ENCODE peak calls at places on chromosomes 13 and 19, in eight cellular contexts. V is SK-N-SH, O is hepatocyte, Y is GM23338, T is HCT116, W is GM23248, P is neural progenitor cell, S is PC-3. Z is an unnamed sample.

GRCh38 chr19:16112778-16113177 is 1.1 kb downstream of the RAB8A start:
- DNase-seq in V (no peak), O (no peak), Y (no peak), T (no peak), W (no peak), P (no peak), S (no peak), Z (peak; percentile 34)

GRCh38 chr19:14061751-14062557 is at the start of gene PALM3:
- DNase-seq in V (peak; percentile 14), O (peak; percentile 60), Y (no peak), T (no peak), W (no peak), P (no peak), S (peak; percentile 52), Z (no peak)

GRCh38 chr19:4870025-4870700 is 2.7 kb upstream of the PLIN3 start:
- DNase-seq in V (no peak), O (peak; percentile 87), Y (peak; percentile 37), T (peak; percentile 95), W (peak; percentile 97), P (no peak), S (peak; percentile 97), Z (no peak)

GRCh38 chr19:54162241-54162805 is 2.8 kb upstream of the LENG1 start:
- DNase-seq in V (peak; percentile 79), O (peak; percentile 91), Y (peak; percentile 90), T (peak; percentile 65), W (peak; percentile 87), P (peak; percentile 83), S (peak; percentile 86), Z (peak; percentile 68)

GRCh38 chr13:24716446-24716845 is 36.2 kb downstream of the ATP12A start:
- DNase-seq in V (no peak), O (no peak), Y (peak; percentile 46), T (no peak), W (no peak), P (no peak), S (no peak), Z (no peak)

GRCh38 chr19:34963531-34964406 is at the start of gene ZNF792:
- DNase-seq in V (peak; percentile 91), O (peak; percentile 81), Y (peak; percentile 88), T (peak; percentile 16), W (peak; percentile 73), P (peak; percentile 81), S (peak; percentile 41), Z (peak; percentile 23)

GRCh38 chr13:97974773-97975172 is 21.3 kb downstream of the IPO5 start:
- DNase-seq in V (no peak), O (no peak), Y (no peak), T (no peak), W (peak; percentile 43), P (no peak), S (no peak), Z (no peak)

GRCh38 chr13:82947121-82948077 is 934.9 kb downstream of the SLITRK1 start:
- DNase-seq in V (no peak), O (no peak), Y (no peak), T (no peak), W (peak; percentile 12), P (no peak), S (peak; percentile 70), Z (no peak)

GRCh38 chr13:43981091-43981490 is 101.4 kb downstream of the LACC1 start:
- DNase-seq in V (peak; percentile 11), O (no peak), Y (peak; percentile 85), T (no peak), W (no peak), P (peak; percentile 28), S (no peak), Z (no peak)

GRCh38 chr19:799076-799881 is 2.0 kb downstream of the PTBP1 start:
- DNase-seq in V (peak; percentile 41), O (no peak), Y (peak; percentile 56), T (no peak), W (peak; percentile 70), P (peak; percentile 79), S (peak; percentile 26), Z (no peak)

GRCh38 chr19:10936661-10937084 is 8.1 kb downstream of the TIMM29 start:
- DNase-seq in V (peak; percentile 83), O (peak; percentile 91), Y (peak; percentile 96), T (peak; percentile 74), W (peak; percentile 90), P (peak; percentile 96), S (peak; percentile 94), Z (peak; percentile 80)

GRCh38 chr19:10390652-10391286 is 10.4 kb upstream of the TYK2 start:
- DNase-seq in V (peak; percentile 85), O (peak; percentile 82), Y (peak; percentile 92), T (peak; percentile 76), W (peak; percentile 70), P (peak; percentile 81), S (peak; percentile 84), Z (peak; percentile 53)

GRCh38 chr13:38814331-38814730 is 127.5 kb downstream of the FREM2 start:
- DNase-seq in V (no peak), O (no peak), Y (no peak), T (no peak), W (no peak), P (no peak), S (no peak), Z (peak; percentile 63)

GRCh38 chr13:32045537-32045936 is 14.0 kb downstream of the FRY start:
- DNase-seq in V (no peak), O (no peak), Y (no peak), T (no peak), W (no peak), P (no peak), S (no peak), Z (no peak)

GRCh38 chr13:37700887-37701286 is 102.3 kb upstream of the POSTN start:
- DNase-seq in V (no peak), O (no peak), Y (no peak), T (no peak), W (peak; percentile 58), P (no peak), S (no peak), Z (no peak)

GRCh38 chr13:45393941-45394570 is 24.1 kb downstream of the SLC25A30 start:
- DNase-seq in V (peak; percentile 81), O (peak; percentile 74), Y (peak; percentile 80), T (peak; percentile 45), W (peak; percentile 57), P (peak; percentile 74), S (peak; percentile 56), Z (peak; percentile 18)

DNA sequence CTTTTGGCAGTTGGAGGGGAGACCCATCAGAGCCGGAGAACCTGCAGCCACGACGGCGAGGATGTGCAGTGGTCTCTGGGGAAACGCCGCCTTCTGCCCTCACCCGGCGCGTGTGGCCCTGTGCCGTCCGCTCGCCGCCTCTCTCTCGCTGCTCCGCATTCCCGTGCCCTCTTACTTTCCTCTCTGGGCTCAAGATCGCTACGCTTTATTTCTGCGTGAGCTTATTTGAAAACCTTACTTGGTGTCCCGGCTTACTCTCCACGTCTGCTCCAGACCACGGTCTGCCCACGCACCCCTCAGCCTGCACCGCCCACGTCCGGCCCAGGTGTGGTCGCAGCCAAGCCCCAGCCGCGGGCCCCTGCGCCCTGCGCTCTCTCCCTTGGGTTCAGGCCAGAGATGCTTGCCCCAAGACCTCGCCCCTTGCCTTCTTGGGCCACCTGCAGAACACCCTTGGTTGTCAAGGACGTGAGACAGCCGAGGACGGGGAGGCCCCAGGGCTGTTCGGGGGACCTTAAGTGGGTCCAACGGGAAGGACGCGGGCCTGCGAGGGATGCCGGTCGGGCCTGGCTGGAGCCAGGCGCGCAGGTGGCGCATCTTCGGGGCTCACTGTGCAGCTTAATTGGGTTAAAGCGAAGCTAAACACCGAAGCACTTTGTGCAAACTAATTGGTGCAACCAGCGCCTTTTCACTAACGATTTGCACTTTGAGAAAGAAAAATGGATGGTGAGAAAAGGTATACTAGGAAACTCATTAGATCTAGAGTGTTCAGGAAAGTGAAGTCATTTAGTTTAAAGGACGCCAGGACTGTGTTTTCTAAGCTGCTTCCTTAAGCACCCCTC is 2.1 kb upstream of the MAB21L1 start:
- DNase-seq in V (peak; percentile 56), O (no peak), Y (peak; percentile 65), T (no peak), W (no peak), P (peak; percentile 82), S (no peak), Z (no peak)
- H3K27me3 ChIP-seq in V (no peaks in the 10 kb centered on the region), O (peaks cover 72% of the 10 kb centered on the region), Y (peaks cover 70% of the 10 kb centered on the region), T (no peaks in the 10 kb centered on the region), W (no peaks in the 10 kb centered on the region), P (peaks cover 69% of the 10 kb centered on the region), S (no peaks in the 10 kb centered on the region), Z (no peaks in the 10 kb centered on the region)

DNA sequence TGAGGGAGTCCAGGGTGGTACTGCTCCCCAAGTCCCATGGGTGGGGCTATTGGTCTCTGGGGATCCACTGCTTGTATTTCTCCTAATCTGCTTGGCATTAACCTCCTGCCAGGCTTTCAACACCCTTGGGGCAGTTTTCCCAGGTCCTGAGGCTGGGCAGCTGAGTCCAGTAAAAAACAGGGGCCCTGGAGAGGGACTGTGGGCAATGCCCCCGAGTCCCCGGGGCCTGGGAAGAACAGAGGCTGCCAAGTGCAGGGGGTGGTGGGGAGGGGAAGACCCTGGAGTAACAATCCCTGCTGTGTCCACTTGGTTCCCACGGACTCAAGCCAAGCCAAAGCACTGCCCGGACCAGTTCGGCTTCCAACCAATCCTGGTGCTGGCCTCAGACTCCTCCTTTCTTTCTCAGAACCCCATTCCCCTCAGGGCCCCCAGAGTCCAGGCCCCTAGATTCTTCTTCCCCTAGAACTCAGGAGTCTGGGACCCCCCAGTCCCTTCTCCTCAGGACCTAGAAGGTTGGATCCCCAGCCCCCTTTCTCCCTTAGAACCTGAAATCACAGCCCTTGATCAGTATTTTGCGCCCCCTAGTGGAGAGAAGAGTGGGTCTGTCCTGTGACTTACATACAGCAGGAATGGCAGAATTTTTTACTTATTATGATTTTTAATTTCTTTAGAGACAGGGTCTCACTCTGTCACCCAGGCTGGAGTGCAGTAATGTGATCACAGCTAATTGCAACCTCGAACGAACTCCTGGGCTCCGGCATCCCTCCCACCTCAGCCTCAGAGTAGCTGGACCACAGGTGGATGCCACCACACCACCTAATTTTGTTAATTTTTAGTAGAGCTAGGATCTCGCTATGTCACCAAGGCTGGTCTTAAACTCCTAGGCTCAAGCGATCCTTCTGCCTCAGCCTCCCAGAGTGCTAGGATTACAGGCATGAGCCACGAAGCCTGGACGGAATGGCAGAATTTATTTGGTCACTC is 3.7 kb upstream of the CLPTM1 start:
- DNase-seq in V (peak; percentile 82), O (peak; percentile 94), Y (peak; percentile 96), T (peak; percentile 66), W (peak; percentile 86), P (peak; percentile 92), S (peak; percentile 71), Z (peak; percentile 78)
- TF ChIP-seq EZH2phosphoT487 in V (no peak), O (no peak), Y (no peak), T (no peak), W (no peak), P (no peak), S (no peak), Z (no peak)

GRCh38 chr19:41969772-41970458 is 10.8 kb upstream of the RABAC1 start:
- DNase-seq in V (no peak), O (no peak), Y (no peak), T (no peak), W (no peak), P (no peak), S (no peak), Z (no peak)
- H3K27me3 ChIP-seq in V (no peaks in the 10 kb centered on the region), O (no peaks in the 10 kb centered on the region), Y (no peaks in the 10 kb centered on the region), T (no peaks in the 10 kb centered on the region), W (no peaks in the 10 kb centered on the region), P (no peaks in the 10 kb centered on the region), S (no peaks in the 10 kb centered on the region), Z (peaks cover 94% of the 10 kb centered on the region)

DNA sequence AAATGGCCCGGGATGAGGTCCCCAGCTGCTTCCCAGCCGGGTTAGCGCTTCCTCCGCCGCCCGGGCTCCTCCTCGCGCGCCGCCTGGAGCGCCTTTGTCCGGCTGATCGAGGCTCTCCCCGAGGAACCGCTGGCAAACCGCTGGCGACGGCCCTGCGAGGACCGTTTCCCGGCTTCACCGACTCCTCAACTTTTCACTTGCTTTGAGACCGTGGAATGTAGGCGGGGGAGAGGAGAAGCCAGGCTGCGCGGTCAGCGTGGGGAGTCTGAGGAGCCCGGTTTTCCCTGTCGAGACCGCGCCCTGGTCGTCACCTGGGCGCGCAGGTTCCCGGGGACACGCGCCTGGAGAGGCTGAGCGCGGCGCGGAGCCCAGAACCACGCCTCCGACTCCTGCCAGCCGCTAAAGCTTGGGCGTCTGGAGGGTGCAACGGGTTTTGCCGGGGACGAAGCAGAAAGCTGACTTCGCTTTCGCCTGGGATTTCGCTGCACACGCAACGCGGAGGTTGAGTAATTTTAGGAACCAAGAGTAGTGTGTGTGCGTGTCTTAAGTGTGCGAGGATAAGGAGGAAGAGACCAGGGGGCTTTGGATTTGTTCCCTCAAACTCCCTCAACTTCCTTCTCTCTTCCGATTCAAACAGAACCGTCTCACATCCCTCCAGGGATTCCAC is 7.3 kb upstream of the DGKH start:
- DNase-seq in V (peak; percentile 76), O (peak; percentile 75), Y (peak; percentile 78), T (peak; percentile 38), W (peak; percentile 75), P (peak; percentile 68), S (peak; percentile 58), Z (peak; percentile 32)
- TF ChIP-seq EZH2phosphoT487 in V (no peak), O (no peak), Y (no peak), T (no peak), W (no peak), P (no peak), S (no peak), Z (no peak)

Z was measured in MM.1S.